ENCODE peak calls at places on chromosomes 7 and 10, in six cellular contexts. One of them, this sample, is unnamed.

GRCh38 chr10:133393401-133394063 is 425 bp upstream of the MTG1 start:
- DNase-seq in H1: peak
- DNase-seq in sigmoid colon: peak
- DNase-seq in HCT116: no peak
- DNase-seq in transverse colon: no peak
- DNase-seq in endothelial cell of umbilical vein: no peak
- DNase-seq in this sample: no peak

GRCh38 chr10:101292194-101293006 is 61.6 kb upstream of the BTRC start:
- DNase-seq in H1: no peak
- DNase-seq in sigmoid colon: no peak
- DNase-seq in HCT116: no peak
- DNase-seq in transverse colon: no peak
- DNase-seq in endothelial cell of umbilical vein: peak
- DNase-seq in this sample: no peak

GRCh38 chr7:42262907-42263466 is 26.0 kb upstream of the GLI3 start:
- DNase-seq in H1: no peak
- DNase-seq in sigmoid colon: peak
- DNase-seq in HCT116: no peak
- DNase-seq in transverse colon: peak
- DNase-seq in endothelial cell of umbilical vein: no peak
- DNase-seq in this sample: no peak

GRCh38 chr10:99523251-99523773 is 9.4 kb upstream of the NKX2-3 start:
- DNase-seq in H1: no peak
- DNase-seq in sigmoid colon: peak
- DNase-seq in HCT116: no peak
- DNase-seq in transverse colon: peak
- DNase-seq in endothelial cell of umbilical vein: no peak
- DNase-seq in this sample: no peak

GRCh38 chr10:31171402-31172120 is 139.9 kb upstream of the ZNF438 start:
- DNase-seq in H1: no peak
- DNase-seq in sigmoid colon: no peak
- DNase-seq in HCT116: no peak
- DNase-seq in transverse colon: no peak
- DNase-seq in endothelial cell of umbilical vein: no peak
- DNase-seq in this sample: no peak

GRCh38 chr10:47050618-47051455 is 139.6 kb downstream of the PTPN20 start:
- DNase-seq in H1: no peak
- DNase-seq in sigmoid colon: no peak
- DNase-seq in HCT116: no peak
- DNase-seq in transverse colon: no peak
- DNase-seq in endothelial cell of umbilical vein: no peak
- DNase-seq in this sample: no peak

GRCh38 chr7:23474829-23475578 is 4.7 kb upstream of the IGF2BP3 start:
- DNase-seq in H1: no peak
- DNase-seq in sigmoid colon: no peak
- DNase-seq in HCT116: no peak
- DNase-seq in transverse colon: no peak
- DNase-seq in endothelial cell of umbilical vein: peak
- DNase-seq in this sample: no peak

GRCh38 chr7:26372738-26373137 is 81.1 kb downstream of the SNX10 start:
- DNase-seq in H1: no peak
- DNase-seq in sigmoid colon: no peak
- DNase-seq in HCT116: no peak
- DNase-seq in transverse colon: no peak
- DNase-seq in endothelial cell of umbilical vein: peak
- DNase-seq in this sample: no peak

GRCh38 chr7:913736-914520 is 37.6 kb downstream of the GET4 start:
- DNase-seq in H1: no peak
- DNase-seq in sigmoid colon: peak
- DNase-seq in HCT116: no peak
- DNase-seq in transverse colon: peak
- DNase-seq in endothelial cell of umbilical vein: no peak
- DNase-seq in this sample: peak

GRCh38 chr10:119375574-119376265 is 166.8 kb downstream of the RGS10 start:
- DNase-seq in H1: no peak
- DNase-seq in sigmoid colon: no peak
- DNase-seq in HCT116: no peak
- DNase-seq in transverse colon: no peak
- DNase-seq in endothelial cell of umbilical vein: peak
- DNase-seq in this sample: no peak

GRCh38 chr7:70016044-70016770 is 417.9 kb downstream of the AUTS2 start:
- DNase-seq in H1: no peak
- DNase-seq in sigmoid colon: no peak
- DNase-seq in HCT116: no peak
- DNase-seq in transverse colon: no peak
- DNase-seq in endothelial cell of umbilical vein: no peak
- DNase-seq in this sample: no peak

GRCh38 chr7:37109016-37109415 is 339.6 kb downstream of the ELMO1 start:
- DNase-seq in H1: no peak
- DNase-seq in sigmoid colon: no peak
- DNase-seq in HCT116: no peak
- DNase-seq in transverse colon: no peak
- DNase-seq in endothelial cell of umbilical vein: peak
- DNase-seq in this sample: no peak

DNA sequence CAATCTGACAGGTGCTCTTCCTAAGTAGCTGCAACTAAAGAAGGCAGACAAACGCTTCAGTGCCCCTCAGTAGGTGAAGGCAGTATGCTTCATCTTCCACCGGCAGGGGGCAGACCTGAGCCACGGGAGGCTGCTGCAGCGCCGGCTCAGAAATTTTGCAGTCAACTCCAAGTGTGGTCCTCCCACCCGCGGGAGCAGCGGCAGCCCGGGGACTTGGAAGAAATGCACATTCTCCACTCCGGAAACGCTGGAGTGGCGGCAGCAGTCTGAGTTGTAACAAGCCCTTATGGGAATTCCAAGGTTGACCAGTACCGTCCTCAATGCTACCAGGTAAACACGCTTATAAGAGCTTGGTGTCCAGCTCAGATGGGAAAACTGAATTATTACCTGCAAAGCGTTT is 3.4 kb downstream of the IGFBP3 start:
- DNase-seq in H1: no peak
- DNase-seq in sigmoid colon: peak
- DNase-seq in HCT116: no peak
- DNase-seq in transverse colon: peak
- DNase-seq in endothelial cell of umbilical vein: peak
- DNase-seq in this sample: peak
- TF ChIP-seq POLR2AphosphoS5 in H1: no peak
- TF ChIP-seq POLR2AphosphoS5 in sigmoid colon: no peak
- TF ChIP-seq POLR2AphosphoS5 in HCT116: no peak
- TF ChIP-seq POLR2AphosphoS5 in transverse colon: no peak
- TF ChIP-seq POLR2AphosphoS5 in endothelial cell of umbilical vein: no peak
- TF ChIP-seq POLR2AphosphoS5 in this sample: no peak

GRCh38 chr10:37563107-37563714 is 294.2 kb downstream of the ZNF248 start:
- DNase-seq in H1: no peak
- DNase-seq in sigmoid colon: no peak
- DNase-seq in HCT116: no peak
- DNase-seq in transverse colon: no peak
- DNase-seq in endothelial cell of umbilical vein: no peak
- DNase-seq in this sample: no peak
- H3K27ac ChIP-seq in H1: no peak
- H3K27ac ChIP-seq in sigmoid colon: no peak
- H3K27ac ChIP-seq in HCT116: no peak
- H3K27ac ChIP-seq in transverse colon: no peak
- H3K27ac ChIP-seq in endothelial cell of umbilical vein: no peak
- H3K27ac ChIP-seq in this sample: no peak

DNA sequence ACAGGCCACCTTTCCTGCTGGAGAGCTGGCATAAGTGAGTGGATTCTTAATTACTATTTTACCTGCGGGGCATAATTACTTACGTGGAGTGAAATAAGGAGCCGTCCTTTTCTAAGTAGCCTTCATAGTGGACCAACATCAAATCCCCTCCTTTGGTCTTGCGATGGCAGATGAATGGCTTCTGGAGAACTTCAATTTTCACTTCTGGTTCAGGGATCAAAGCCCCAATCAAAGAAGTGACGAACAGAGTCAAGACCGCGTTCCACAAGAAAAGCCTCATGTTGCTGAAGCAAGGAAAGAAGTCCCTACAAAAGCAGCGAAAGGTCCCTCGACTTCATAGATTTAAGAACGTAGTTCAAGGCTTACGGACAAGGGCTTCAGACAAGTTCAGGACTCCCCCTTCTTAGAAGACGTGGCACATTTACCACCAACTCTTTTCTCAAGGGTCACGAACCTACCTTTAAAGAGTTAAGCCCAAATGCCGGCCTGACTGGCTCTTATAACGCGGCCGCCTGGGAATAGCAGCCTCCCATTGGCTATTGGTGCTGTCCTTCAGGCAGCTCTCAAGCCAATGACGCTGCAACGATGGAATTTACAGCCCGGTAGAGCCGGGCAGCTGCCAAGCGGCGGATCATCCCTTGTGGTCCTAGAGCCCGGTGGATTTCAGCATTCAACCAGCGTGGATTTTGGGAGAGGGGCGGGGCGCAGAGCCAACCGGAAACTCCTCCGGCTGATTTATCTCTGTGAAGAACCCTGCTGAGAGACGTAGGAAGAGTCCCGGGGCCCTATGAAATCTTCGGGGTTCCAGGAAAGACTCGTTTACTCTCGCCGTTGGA is at the start of gene FKBP14:
- DNase-seq in H1: peak
- DNase-seq in sigmoid colon: peak
- DNase-seq in HCT116: peak
- DNase-seq in transverse colon: peak
- DNase-seq in endothelial cell of umbilical vein: peak
- DNase-seq in this sample: peak
- TF ChIP-seq POLR2A in H1: peak
- TF ChIP-seq POLR2A in sigmoid colon: no peak
- TF ChIP-seq POLR2A in HCT116: peak
- TF ChIP-seq POLR2A in transverse colon: peak
- TF ChIP-seq POLR2A in endothelial cell of umbilical vein: peak
- TF ChIP-seq POLR2A in this sample: no peak

GRCh38 chr10:52986120-52986519 is 213.5 kb upstream of the MBL2 start:
- DNase-seq in H1: no peak
- DNase-seq in sigmoid colon: no peak
- DNase-seq in HCT116: no peak
- DNase-seq in transverse colon: no peak
- DNase-seq in endothelial cell of umbilical vein: no peak
- DNase-seq in this sample: no peak
- TF ChIP-seq POLR2AphosphoS5 in H1: no peak
- TF ChIP-seq POLR2AphosphoS5 in sigmoid colon: no peak
- TF ChIP-seq POLR2AphosphoS5 in HCT116: no peak
- TF ChIP-seq POLR2AphosphoS5 in transverse colon: no peak
- TF ChIP-seq POLR2AphosphoS5 in endothelial cell of umbilical vein: no peak
- TF ChIP-seq POLR2AphosphoS5 in this sample: no peak

GRCh38 chr10:74827694-74828093 is 1.3 kb downstream of the KAT6B start:
- DNase-seq in H1: no peak
- DNase-seq in sigmoid colon: no peak
- DNase-seq in HCT116: no peak
- DNase-seq in transverse colon: no peak
- DNase-seq in endothelial cell of umbilical vein: no peak
- DNase-seq in this sample: no peak
- H3K27ac ChIP-seq in H1: no peak
- H3K27ac ChIP-seq in sigmoid colon: peak
- H3K27ac ChIP-seq in HCT116: peak
- H3K27ac ChIP-seq in transverse colon: peak
- H3K27ac ChIP-seq in endothelial cell of umbilical vein: no peak
- H3K27ac ChIP-seq in this sample: peak

GRCh38 chr7:65373608-65374351 is at the start of gene ZNF92:
- DNase-seq in H1: peak
- DNase-seq in sigmoid colon: peak
- DNase-seq in HCT116: peak
- DNase-seq in transverse colon: peak
- DNase-seq in endothelial cell of umbilical vein: peak
- DNase-seq in this sample: peak

GRCh38 chr7:65369843-65370242 is 3.8 kb upstream of the ZNF92 start:
- DNase-seq in H1: no peak
- DNase-seq in sigmoid colon: no peak
- DNase-seq in HCT116: no peak
- DNase-seq in transverse colon: no peak
- DNase-seq in endothelial cell of umbilical vein: no peak
- DNase-seq in this sample: no peak

DNA sequence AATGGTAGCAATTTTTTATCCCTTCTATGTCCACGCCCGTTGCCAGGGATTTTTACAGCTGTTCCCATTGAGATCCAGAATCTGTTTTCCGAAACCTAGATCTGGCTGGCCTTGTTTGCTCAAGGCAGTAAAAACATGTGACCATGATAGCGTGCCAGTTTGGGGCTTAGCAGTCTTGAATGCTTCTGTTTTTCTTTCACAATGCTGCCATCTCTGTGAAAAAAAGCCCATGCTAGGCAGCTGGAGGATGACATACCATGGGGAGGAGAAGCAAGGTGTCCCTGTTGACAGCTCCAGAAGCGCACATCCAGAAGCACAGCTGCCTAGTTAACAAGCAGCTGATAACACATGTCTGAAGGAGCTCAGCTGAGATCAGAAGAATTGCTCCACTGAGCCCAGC is 2.2 kb upstream of the ZNF92 start:
- DNase-seq in H1: no peak
- DNase-seq in sigmoid colon: no peak
- DNase-seq in HCT116: no peak
- DNase-seq in transverse colon: no peak
- DNase-seq in endothelial cell of umbilical vein: no peak
- DNase-seq in this sample: no peak
- TF ChIP-seq POLR2A in H1: no peak
- TF ChIP-seq POLR2A in sigmoid colon: no peak
- TF ChIP-seq POLR2A in HCT116: no peak
- TF ChIP-seq POLR2A in transverse colon: no peak
- TF ChIP-seq POLR2A in endothelial cell of umbilical vein: no peak
- TF ChIP-seq POLR2A in this sample: no peak